ENCODE peak calls at places on chromosomes 4 and X, in eight cellular contexts. E, T, D, U, V, H, A and R are unnamed samples.
A peak's percentile ranks its signal among the peaks of the same experiment; 100 is the strongest.

GRCh38 chrX:11309220-11309619 is 16.0 kb downstream of the AMELX start:
- DNase-seq in E (no peak), T (no peak), D (no peak), U (no peak), V (no peak), H (no peak), A (no peak), R (no peak)

GRCh38 chrX:78168065-78168464 is 28.6 kb upstream of the TAF9B start:
- DNase-seq in E (no peak), T (no peak), D (no peak), U (no peak), V (no peak), H (no peak), A (no peak), R (no peak)

GRCh38 chr4:26061248-26061986 is 147.4 kb downstream of the SMIM20 start:
- DNase-seq in E (peak; percentile 52), T (no peak), D (no peak), U (no peak), V (peak; percentile 56), H (no peak), A (peak; percentile 64), R (no peak)

GRCh38 chr4:103292959-103293358 is 94.8 kb upstream of the CENPE start:
- DNase-seq in E (no peak), T (no peak), D (no peak), U (no peak), V (no peak), H (no peak), A (no peak), R (no peak)

GRCh38 chr4:173490256-173490655 is 39.8 kb downstream of the HAND2 start:
- DNase-seq in E (no peak), T (no peak), D (no peak), U (no peak), V (no peak), H (no peak), A (no peak), R (no peak)

GRCh38 chr4:114488301-114488982 is 110.2 kb upstream of the UGT8 start:
- DNase-seq in E (no peak), T (no peak), D (no peak), U (no peak), V (no peak), H (no peak), A (no peak), R (no peak)

GRCh38 chr4:23484689-23485088 is 405.2 kb downstream of the PPARGC1A start:
- DNase-seq in E (no peak), T (no peak), D (no peak), U (no peak), V (no peak), H (no peak), A (no peak), R (no peak)

GRCh38 chr4:169268951-169269781 is 1.6 kb downstream of the SH3RF1 start:
- DNase-seq in E (peak; percentile 67), T (no peak), D (no peak), U (no peak), V (peak; percentile 58), H (no peak), A (no peak), R (peak; percentile 47)

GRCh38 chr4:178086324-178086723 is 644.1 kb upstream of the AGA start:
- DNase-seq in E (peak; percentile 0), T (no peak), D (no peak), U (no peak), V (peak; percentile 16), H (no peak), A (no peak), R (peak; percentile 5)

GRCh38 chrX:41276661-41277506 is 57.1 kb upstream of the DDX3X start:
- DNase-seq in E (peak; percentile 16), T (no peak), D (no peak), U (no peak), V (no peak), H (no peak), A (no peak), R (peak; percentile 2)

GRCh38 chrX:41273638-41274037 is 60.3 kb upstream of the DDX3X start:
- DNase-seq in E (no peak), T (no peak), D (no peak), U (no peak), V (peak; percentile 23), H (no peak), A (no peak), R (no peak)

DNA sequence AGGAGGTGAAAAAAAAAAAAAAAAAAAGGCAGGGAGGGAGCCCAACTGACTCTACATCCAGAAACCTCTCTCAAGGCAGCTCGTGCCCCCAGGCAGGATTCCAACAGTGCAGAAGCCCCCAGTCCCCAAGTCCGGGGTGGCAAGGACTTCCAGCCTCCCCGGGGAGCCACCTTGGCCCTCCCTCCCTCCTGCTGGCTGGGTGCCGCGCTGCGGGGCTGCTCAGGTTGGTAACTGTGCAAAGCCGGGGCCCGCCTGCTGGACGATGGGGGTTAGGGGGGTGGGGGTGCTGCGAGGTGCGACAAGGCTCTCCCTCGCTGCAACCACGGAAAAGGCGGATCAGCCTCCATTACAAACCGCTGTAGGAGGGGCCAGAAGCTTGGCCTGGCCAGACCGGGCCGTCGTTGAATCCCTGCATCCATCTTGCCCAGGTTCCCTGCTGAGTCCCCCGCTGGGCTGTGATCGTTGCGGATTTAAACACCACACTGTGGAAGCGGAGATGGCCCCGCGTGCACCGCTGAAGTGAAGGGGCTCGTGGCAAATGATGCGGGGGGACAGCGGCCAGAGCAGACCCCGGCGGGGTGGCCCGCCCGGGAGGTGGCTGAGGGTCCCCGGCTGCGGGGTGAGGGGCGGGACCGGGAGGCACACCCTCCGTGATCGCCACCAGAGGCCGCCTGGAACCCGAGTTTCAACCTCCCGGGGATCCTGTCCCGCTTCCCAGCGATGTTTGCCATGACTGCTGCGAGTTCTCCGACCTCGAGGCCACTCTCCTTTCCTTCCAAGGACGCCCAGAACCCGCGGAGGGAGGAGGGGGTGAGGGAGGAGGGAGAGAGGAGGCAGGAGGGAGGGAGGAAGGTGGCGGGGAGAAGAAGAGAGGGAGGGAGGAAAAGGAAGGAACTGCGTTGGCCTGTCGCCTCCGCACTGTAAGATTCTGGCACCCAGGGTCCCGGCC is 58.0 kb upstream of the DDX3X start:
- DNase-seq in E (peak; percentile 73), T (peak; percentile 55), D (peak; percentile 50), U (peak; percentile 58), V (peak; percentile 81), H (peak; percentile 74), A (peak; percentile 54), R (peak; percentile 69)
- TF ChIP-seq CTCF in E (peak; percentile 36), T (peak; percentile 27), D (peak; percentile 62), U (peak; percentile 68), V (peak; percentile 60), H (peak; percentile 51), A (peak; percentile 62), R (no peak)

GRCh38 chrX:103382893-103383292 is 6.6 kb downstream of the BEX3 start:
- DNase-seq in E (no peak), T (no peak), D (no peak), U (no peak), V (no peak), H (no peak), A (no peak), R (no peak)
- H3K4me3 ChIP-seq in E (no peak overlapping the region), T (no peak overlapping the region), D (no peak overlapping the region), U (no peak overlapping the region), V (no peak overlapping the region), H (no peak overlapping the region), A (no peak overlapping the region), R (no peak overlapping the region)

DNA sequence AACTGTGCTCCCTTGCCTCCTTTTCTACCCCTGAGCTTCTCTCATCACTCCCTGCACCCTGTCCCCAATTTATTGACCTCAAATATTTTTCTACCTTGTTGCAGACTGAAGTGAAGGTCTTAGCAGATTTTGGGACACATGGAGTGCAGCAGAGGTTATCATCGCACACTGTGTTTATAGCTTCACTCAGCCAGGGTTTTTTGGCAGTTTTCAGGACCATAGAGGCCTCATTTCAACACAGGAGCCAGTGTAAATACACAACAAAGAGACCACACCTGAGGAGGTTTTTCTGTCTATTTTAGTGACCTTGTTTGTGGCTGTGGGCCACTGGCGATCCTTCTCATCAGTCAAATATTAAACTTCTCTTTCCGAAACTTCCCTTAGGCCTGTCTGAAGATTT is 457.1 kb downstream of the SPRY1 start:
- DNase-seq in E (no peak), T (no peak), D (no peak), U (no peak), V (no peak), H (no peak), A (no peak), R (no peak)
- H3K4me1 ChIP-seq in E (no peaks in the 10 kb centered on the region), T (no peaks in the 10 kb centered on the region), D (no peaks in the 10 kb centered on the region), U (peaks cover 52% of the 10 kb centered on the region), V (no peaks in the 10 kb centered on the region), H (peaks cover 10% of the 10 kb centered on the region), A (peaks cover 13% of the 10 kb centered on the region), R (no peaks in the 10 kb centered on the region)

GRCh38 chr4:1177274-1178141 is 5.1 kb upstream of the SPON2 start:
- DNase-seq in E (no peak), T (no peak), D (peak; percentile 49), U (no peak), V (no peak), H (no peak), A (no peak), R (peak; percentile 71)

GRCh38 chr4:1178300-1179088 is 6.1 kb upstream of the SPON2 start:
- DNase-seq in E (no peak), T (no peak), D (no peak), U (no peak), V (no peak), H (no peak), A (no peak), R (no peak)

GRCh38 chr4:1174941-1175634 is 2.7 kb upstream of the SPON2 start:
- DNase-seq in E (no peak), T (peak; percentile 28), D (peak; percentile 62), U (no peak), V (no peak), H (no peak), A (no peak), R (peak; percentile 48)

GRCh38 chr4:1175635-1176229 is 3.3 kb upstream of the SPON2 start:
- DNase-seq in E (no peak), T (no peak), D (no peak), U (no peak), V (no peak), H (no peak), A (no peak), R (peak; percentile 22)

GRCh38 chr4:1176398-1177273 is 4.3 kb upstream of the SPON2 start:
- DNase-seq in E (no peak), T (no peak), D (no peak), U (no peak), V (no peak), H (no peak), A (no peak), R (no peak)
- TF ChIP-seq CTCF in E (no peak), T (no peak), D (no peak), U (no peak), V (no peak), H (no peak), A (no peak), R (no peak)

GRCh38 chr4:75726577-75726976 is 2.2 kb downstream of the USO1 start:
- DNase-seq in E (no peak), T (no peak), D (no peak), U (no peak), V (no peak), H (no peak), A (no peak), R (no peak)
- H3K4me3 ChIP-seq in E (peak overlapping the region; percentile 5), T (peak overlapping the region; percentile 93), D (no peak overlapping the region), U (peak overlapping the region; percentile 92), V (peak overlapping the region; percentile 68), H (peak overlapping the region; percentile 97), A (peak overlapping the region; percentile 23), R (no peak overlapping the region)